ENCODE peak calls at places on chromosomes 7 and 10, in eight cellular contexts. Q, O, V, S, D, K, A and R are unnamed samples.

GRCh38 chr10:4243651-4244050 is 458.6 kb upstream of the KLF6 start:
- DNase-seq in Q (no peak), O (no peak), V (peak), S (peak), D (no peak), K (peak), A (no peak), R (peak)

GRCh38 chr7:113799896-113800295 is 118.9 kb downstream of the PPP1R3A start:
- DNase-seq in Q (no peak), O (no peak), V (no peak), S (no peak), D (no peak), K (no peak), A (no peak), R (no peak)

GRCh38 chr7:100221767-100222444 is 2.2 kb downstream of the PVRIG start:
- DNase-seq in Q (no peak), O (no peak), V (no peak), S (no peak), D (no peak), K (no peak), A (peak), R (no peak)

GRCh38 chr10:94012834-94013830 is 19.4 kb downstream of the PLCE1 start:
- DNase-seq in Q (no peak), O (no peak), V (no peak), S (no peak), D (no peak), K (no peak), A (no peak), R (no peak)

GRCh38 chr7:12719141-12719919 is 31.9 kb downstream of the ARL4A start:
- DNase-seq in Q (no peak), O (no peak), V (no peak), S (peak), D (peak), K (peak), A (no peak), R (peak)

GRCh38 chr7:33868151-33868550 is 37.2 kb upstream of the BMPER start:
- DNase-seq in Q (no peak), O (no peak), V (no peak), S (no peak), D (no peak), K (no peak), A (no peak), R (no peak)

GRCh38 chr10:125011171-125011925 is 69.4 kb downstream of the ZRANB1 start:
- DNase-seq in Q (no peak), O (no peak), V (no peak), S (no peak), D (no peak), K (no peak), A (peak), R (no peak)

GRCh38 chr10:11225935-11226334 is 208.3 kb downstream of the CELF2 start:
- DNase-seq in Q (no peak), O (no peak), V (no peak), S (no peak), D (peak), K (no peak), A (no peak), R (peak)

GRCh38 chr10:76209135-76209534 is 777.7 kb downstream of the LRMDA start:
- DNase-seq in Q (no peak), O (no peak), V (no peak), S (no peak), D (no peak), K (no peak), A (no peak), R (peak)

GRCh38 chr7:23295401-23295697 is 3.8 kb upstream of the MALSU1 start:
- DNase-seq in Q (no peak), O (no peak), V (no peak), S (no peak), D (no peak), K (no peak), A (no peak), R (no peak)

GRCh38 chr7:72118366-72118765 is 293.8 kb downstream of the CALN1 start:
- DNase-seq in Q (no peak), O (no peak), V (no peak), S (no peak), D (no peak), K (no peak), A (no peak), R (no peak)

GRCh38 chr7:47180268-47180826 is 401.6 kb downstream of the TNS3 start:
- DNase-seq in Q (peak), O (peak), V (no peak), S (peak), D (peak), K (peak), A (no peak), R (peak)

GRCh38 chr7:142355328-142355727 is 97.5 kb upstream of the PRSS58 start:
- DNase-seq in Q (no peak), O (no peak), V (no peak), S (no peak), D (no peak), K (no peak), A (no peak), R (no peak)

GRCh38 chr7:115297651-115298050 is 375.8 kb downstream of the MDFIC start:
- DNase-seq in Q (no peak), O (no peak), V (no peak), S (peak), D (no peak), K (no peak), A (no peak), R (no peak)

GRCh38 chr7:39535720-39536119 is 30.5 kb upstream of the YAE1 start:
- DNase-seq in Q (no peak), O (no peak), V (no peak), S (no peak), D (no peak), K (no peak), A (no peak), R (no peak)

GRCh38 chr7:122949186-122949585 is 46.3 kb downstream of the TAS2R16 start:
- DNase-seq in Q (no peak), O (no peak), V (no peak), S (no peak), D (no peak), K (no peak), A (no peak), R (no peak)

GRCh38 chr7:100673942-100674431 is 447 bp downstream of the GNB2 start:
- DNase-seq in Q (peak), O (peak), V (peak), S (no peak), D (no peak), K (peak), A (peak), R (peak)

GRCh38 chr10:48453451-48454301 is 147.2 kb downstream of the MAPK8 start:
- DNase-seq in Q (no peak), O (no peak), V (no peak), S (no peak), D (no peak), K (no peak), A (peak), R (no peak)

GRCh38 chr7:70525991-70526390 is 606.0 kb upstream of the GALNT17 start:
- DNase-seq in Q (no peak), O (no peak), V (no peak), S (no peak), D (no peak), K (no peak), A (no peak), R (no peak)

GRCh38 chr7:92835851-92836488 is 403 bp downstream of the CDK6 start:
- DNase-seq in Q (peak), O (peak), V (peak), S (peak), D (peak), K (peak), A (no peak), R (peak)

GRCh38 chr7:116316838-116317612 is 106.7 kb downstream of the TES start:
- DNase-seq in Q (peak), O (peak), V (peak), S (peak), D (peak), K (peak), A (peak), R (no peak)

GRCh38 chr10:23096814-23097549 is 1.6 kb downstream of the MSRB2 start:
- DNase-seq in Q (no peak), O (peak), V (peak), S (no peak), D (peak), K (no peak), A (no peak), R (peak)

GRCh38 chr10:60114765-60115586 is 208.6 kb upstream of the CCDC6 start:
- DNase-seq in Q (peak), O (no peak), V (no peak), S (peak), D (no peak), K (peak), A (no peak), R (peak)

GRCh38 chr7:40760997-40761396 is 626.2 kb downstream of the SUGCT start:
- DNase-seq in Q (no peak), O (no peak), V (no peak), S (no peak), D (no peak), K (no peak), A (no peak), R (no peak)

GRCh38 chr7:117133125-117133524 is 179.8 kb downstream of the ST7 start:
- DNase-seq in Q (no peak), O (no peak), V (no peak), S (no peak), D (no peak), K (no peak), A (no peak), R (no peak)

GRCh38 chr7:25720427-25720826 is 431.6 kb upstream of the NFE2L3 start:
- DNase-seq in Q (no peak), O (no peak), V (no peak), S (peak), D (no peak), K (no peak), A (no peak), R (peak)

GRCh38 chr10:60209874-60210584 is 179.6 kb downstream of the ANK3 start:
- DNase-seq in Q (no peak), O (no peak), V (no peak), S (no peak), D (no peak), K (no peak), A (no peak), R (no peak)

GRCh38 chr7:108461855-108462254 is 5.6 kb upstream of the NRCAM start:
- DNase-seq in Q (peak), O (no peak), V (no peak), S (no peak), D (no peak), K (no peak), A (no peak), R (no peak)

DNA sequence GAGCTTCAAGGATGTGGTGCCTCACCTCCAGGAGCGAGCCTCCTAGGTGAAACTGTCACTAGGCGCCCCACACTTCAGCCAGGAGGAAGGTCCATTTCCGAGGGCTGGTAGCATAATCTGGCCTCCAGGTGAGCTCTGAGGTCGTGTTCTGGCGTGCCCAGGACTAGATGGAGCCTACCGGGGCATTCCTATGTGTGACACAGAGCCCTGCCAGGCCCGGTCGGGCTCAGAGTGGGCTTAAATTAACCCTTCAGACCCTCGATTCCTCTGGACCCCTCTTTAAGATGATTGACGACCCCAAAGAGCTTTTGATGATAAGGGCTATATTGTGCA is 233.1 kb downstream of the EBF3 start:
- DNase-seq in Q (no peak), O (no peak), V (no peak), S (no peak), D (no peak), K (no peak), A (no peak), R (no peak)
- H3K4me3 ChIP-seq in Q (no peak), O (no peak), V (no peak), S (no peak), D (no peak), K (no peak), A (no peak), R (no peak)

GRCh38 chr10:17228081-17229015 is at the start of gene VIM:
- DNase-seq in Q (peak), O (peak), V (peak), S (peak), D (peak), K (peak), A (peak), R (peak)
- TF ChIP-seq POLR2A in Q (peak), O (peak), V (peak), S (peak), D (no peak), K (peak), A (no peak), R (no peak)

DNA sequence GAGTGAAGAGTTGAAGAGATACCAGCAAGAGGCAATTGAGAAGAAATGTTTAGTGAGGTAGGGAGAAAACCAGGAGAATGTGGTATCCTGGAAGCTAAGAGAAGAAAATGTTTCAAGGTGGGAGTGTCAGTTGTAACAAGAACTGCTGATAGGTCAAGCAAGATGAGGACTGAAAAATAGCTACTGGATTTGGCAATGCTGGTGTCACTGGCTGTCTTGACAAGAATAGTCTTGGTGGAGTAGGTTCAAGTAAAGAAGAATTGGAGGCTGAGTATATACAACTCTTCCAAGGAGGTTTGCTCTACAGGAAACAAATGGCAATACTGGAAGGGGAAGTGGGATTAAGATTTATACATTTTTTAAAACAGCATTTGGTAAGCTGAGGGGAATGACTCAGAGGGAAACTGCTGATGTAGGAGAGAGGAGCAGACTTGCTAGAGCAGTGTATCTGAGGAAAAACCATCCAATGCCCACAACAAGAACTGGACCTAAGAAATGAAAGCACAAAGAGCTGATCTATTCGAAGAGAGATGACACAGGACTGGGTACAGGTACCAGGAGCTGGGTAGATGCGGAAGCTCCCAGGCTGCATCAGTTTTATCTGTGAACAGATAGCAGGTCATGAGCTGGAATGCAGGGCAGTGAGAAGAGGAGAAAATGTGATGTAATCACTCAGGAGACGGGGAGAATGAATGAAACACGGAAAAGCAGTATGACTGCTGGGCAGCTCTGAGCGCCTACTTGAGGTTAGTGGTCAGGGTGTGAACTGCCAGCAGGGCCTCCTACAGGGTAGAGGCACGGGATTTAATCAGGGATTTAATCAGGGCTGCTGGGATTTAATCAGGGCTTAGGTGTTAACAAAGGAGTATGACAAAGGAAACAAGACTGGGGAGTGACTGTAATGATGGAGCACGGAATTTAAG is 34.5 kb downstream of the FAM25A start:
- DNase-seq in Q (no peak), O (no peak), V (no peak), S (no peak), D (no peak), K (no peak), A (no peak), R (peak)
- TF ChIP-seq CTCF in Q (no peak), O (no peak), V (no peak), S (no peak), D (no peak), K (no peak), A (no peak), R (no peak)

DNA sequence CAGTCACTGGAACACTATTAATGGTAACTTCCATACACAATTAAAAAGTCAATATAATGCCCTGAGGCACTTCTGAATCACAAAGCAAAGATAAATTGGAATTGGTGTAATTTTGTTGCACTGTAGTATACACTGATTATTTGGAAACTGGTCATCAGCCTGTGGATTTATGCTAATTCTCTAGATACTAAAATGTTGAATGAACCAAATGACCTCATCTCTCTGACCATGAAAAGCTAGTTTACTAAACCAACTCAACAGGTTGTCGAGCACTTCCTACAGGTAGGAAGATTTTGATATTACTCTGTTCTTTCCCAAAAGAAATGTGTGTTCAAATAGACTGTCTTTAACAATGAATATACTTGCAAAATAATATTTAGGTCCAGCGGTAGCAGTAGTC is 5.3 kb downstream of the NRP1 start:
- DNase-seq in Q (no peak), O (no peak), V (no peak), S (no peak), D (no peak), K (no peak), A (no peak), R (no peak)
- H3K4me3 ChIP-seq in Q (no peak), O (no peak), V (no peak), S (no peak), D (no peak), K (no peak), A (no peak), R (no peak)

GRCh38 chr7:1545417-1546246 is 10.4 kb downstream of the TMEM184A start:
- DNase-seq in Q (no peak), O (peak), V (no peak), S (no peak), D (no peak), K (no peak), A (no peak), R (no peak)
- TF ChIP-seq POLR2A in Q (no peak), O (no peak), V (no peak), S (no peak), D (no peak), K (no peak), A (no peak), R (no peak)

GRCh38 chr7:134327896-134328295 is 11.2 kb upstream of the SLC35B4 start:
- DNase-seq in Q (peak), O (no peak), V (no peak), S (peak), D (peak), K (peak), A (no peak), R (peak)
- TF ChIP-seq CTCF in Q (no peak), O (no peak), V (no peak), S (peak), D (no peak), K (peak), A (no peak), R (peak)

DNA sequence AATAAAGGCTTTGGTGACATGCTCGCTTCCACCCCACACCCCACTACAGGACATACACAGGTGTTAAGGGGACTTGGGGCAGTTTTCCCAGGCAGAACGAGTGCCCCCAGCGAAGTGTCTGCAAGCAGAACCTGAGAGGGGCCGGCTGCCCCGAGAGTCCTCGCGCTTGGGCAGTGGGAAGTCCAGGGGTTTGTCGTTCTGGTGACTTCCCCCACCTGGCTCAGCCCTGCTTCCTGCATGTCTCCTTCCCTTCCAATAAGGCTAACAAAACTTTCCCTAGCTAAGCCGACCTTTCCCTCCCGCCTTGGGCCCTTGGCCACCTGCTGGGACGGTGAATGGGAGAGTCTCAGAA is 916 bp downstream of the VWA2 start:
- DNase-seq in Q (no peak), O (no peak), V (no peak), S (no peak), D (no peak), K (no peak), A (no peak), R (no peak)
- H3K4me3 ChIP-seq in Q (peak), O (no peak), V (no peak), S (peak), D (peak), K (peak), A (peak), R (no peak)

GRCh38 chr10:91409869-91410637 is at the start of gene HECTD2:
- DNase-seq in Q (peak), O (peak), V (peak), S (peak), D (peak), K (peak), A (peak), R (peak)
- TF ChIP-seq POLR2A in Q (peak), O (peak), V (peak), S (peak), D (no peak), K (peak), A (no peak), R (no peak)